ENCODE peak calls at places on chromosome 14, in seven cellular contexts. N is lower lobe of right lung; A is activated CD4-positive, alpha-beta T cell treated with anti-CD3 and anti-CD28 coated beads, Interleukin-2, amount 50 U/mL, for 4 hours; K is RWPE1; T is neuronal stem cell; D is activated T-helper 1 cell treated with Interleukin-2 at 50 U/mL for 16 hours; O is left kidney. G is an unnamed sample.

GRCh38 chr14:30990766-30991165 is 34.7 kb upstream of the AP4S1 start:
- DNase-seq in N (no peak), A (no peak), K (no peak), T (no peak), D (no peak), O (peak; percentile 10), G (no peak)

GRCh38 chr14:54486685-54487084 is 2.1 kb downstream of the GMFB start:
- DNase-seq in N (no peak), A (no peak), K (no peak), T (no peak), D (no peak), O (no peak), G (no peak)

GRCh38 chr14:42047421-42048045 is 440.9 kb downstream of the LRFN5 start:
- DNase-seq in N (no peak), A (no peak), K (no peak), T (no peak), D (no peak), O (no peak), G (no peak)

GRCh38 chr14:81219821-81220487 is 805 bp downstream of the GTF2A1 start:
- DNase-seq in N (peak; percentile 69), A (no peak), K (peak; percentile 17), T (no peak), D (peak; percentile 24), O (peak; percentile 69), G (peak; percentile 29)

GRCh38 chr14:74302160-74302628 is 540 bp downstream of the ABCD4 start:
- DNase-seq in N (no peak), A (no peak), K (peak; percentile 55), T (no peak), D (no peak), O (peak; percentile 69), G (no peak)

GRCh38 chr14:55354500-55354899 is 57.1 kb downstream of the ATG14 start:
- DNase-seq in N (no peak), A (peak; percentile 64), K (peak; percentile 54), T (peak; percentile 9), D (peak; percentile 35), O (peak; percentile 83), G (peak; percentile 48)

GRCh38 chr14:44165286-44165685 is 341.8 kb downstream of the FSCB start:
- DNase-seq in N (no peak), A (no peak), K (no peak), T (no peak), D (no peak), O (peak; percentile 5), G (no peak)

GRCh38 chr14:72291908-72292688 is 359.9 kb downstream of the RGS6 start:
- DNase-seq in N (no peak), A (no peak), K (peak; percentile 38), T (peak; percentile 63), D (no peak), O (peak; percentile 80), G (no peak)

GRCh38 chr14:57869530-57870088 is 3.7 kb upstream of the SLC35F4 start:
- DNase-seq in N (no peak), A (no peak), K (no peak), T (no peak), D (no peak), O (no peak), G (no peak)

GRCh38 chr14:46902837-46903236 is 251.3 kb upstream of the RPL10L start:
- DNase-seq in N (no peak), A (no peak), K (no peak), T (peak; percentile 1), D (no peak), O (peak; percentile 27), G (no peak)

GRCh38 chr14:77682158-77682553 is 25.7 kb downstream of the ALKBH1 start:
- DNase-seq in N (no peak), A (no peak), K (peak; percentile 13), T (no peak), D (no peak), O (no peak), G (no peak)

GRCh38 chr14:101069666-101070362 is 166.3 kb upstream of the RTL1 start:
- DNase-seq in N (peak; percentile 9), A (no peak), K (no peak), T (no peak), D (no peak), O (no peak), G (no peak)

GRCh38 chr14:79896009-79896408 is 315.3 kb downstream of the DIO2 start:
- DNase-seq in N (no peak), A (no peak), K (no peak), T (no peak), D (no peak), O (peak; percentile 43), G (no peak)

GRCh38 chr14:55160989-55161388 is 30.4 kb downstream of the DLGAP5 start:
- DNase-seq in N (no peak), A (no peak), K (peak; percentile 48), T (no peak), D (no peak), O (peak; percentile 35), G (no peak)

GRCh38 chr14:24307575-24308341 is at the start of gene CIDEB:
- DNase-seq in N (peak; percentile 65), A (peak; percentile 48), K (peak; percentile 63), T (peak; percentile 53), D (peak; percentile 26), O (peak; percentile 82), G (peak; percentile 30)

GRCh38 chr14:97299661-97300060 is 502.5 kb downstream of the VRK1 start:
- DNase-seq in N (no peak), A (peak; percentile 13), K (no peak), T (no peak), D (no peak), O (peak; percentile 9), G (no peak)